ENCODE peak calls at places on chromosomes 5 and 9, in nine cellular contexts. T is ovary; E is mammary epithelial cell; J is stimulated activated CD8-positive, alpha-beta memory T cell treated with anti-CD3 and anti-CD28 coated beads, Interleukin-12 subunit alpha, Interleukin-12 subunit beta, amount 100 ng/mL, for 4 hours; R is neuronal stem cell; V is SIG-M5; M is T-helper 2 cell; Y is hypothalamus; W is ELR. Q is an unnamed sample.

GRCh38 chr9:123448247-123448646 is 92.2 kb downstream of the CRB2 start:
- DNase-seq in R (no peak), M (no peak), T (no peak), W (no peak), Y (no peak), J (no peak), V (no peak), E (no peak), Q (no peak)

GRCh38 chr9:125992557-125992956 is 245.4 kb downstream of the PBX3 start:
- DNase-seq in E (no peak), R (no peak), Y (no peak), M (no peak), T (no peak), W (no peak), J (no peak), V (no peak), Q (no peak)

GRCh38 chr5:119270955-119271757 is 84.7 kb upstream of the TNFAIP8 start:
- DNase-seq in Y (no peak), J (no peak), V (peak), R (no peak), E (no peak), M (no peak), W (no peak), T (no peak), Q (no peak)

GRCh38 chr5:110900829-110901228 is 162.0 kb downstream of the SLC25A46 start:
- DNase-seq in E (peak), V (no peak), Y (no peak), R (no peak), T (no peak), J (no peak), M (no peak), W (peak), Q (no peak)

GRCh38 chr5:149445739-149446369 is 66.8 kb upstream of the IL17B start:
- DNase-seq in M (no peak), J (no peak), R (no peak), E (peak), V (no peak), T (peak), W (peak), Y (no peak), Q (no peak)

GRCh38 chr9:2494571-2494970 is 127.0 kb upstream of the VLDLR start:
- DNase-seq in M (no peak), E (peak), T (no peak), V (no peak), Y (no peak), W (peak), R (no peak), J (no peak), Q (peak)

GRCh38 chr5:144328505-144328904 is 157.8 kb downstream of the KCTD16 start:
- DNase-seq in V (no peak), R (no peak), Y (no peak), M (no peak), W (no peak), E (no peak), T (no peak), J (no peak), Q (no peak)

GRCh38 chr5:8184455-8185063 is 315.6 kb downstream of the MTRR start:
- DNase-seq in R (peak), E (peak), M (no peak), T (no peak), V (no peak), Y (no peak), J (no peak), W (peak), Q (peak)

GRCh38 chr9:35395076-35395675 is 94.7 kb upstream of the RUSC2 start:
- DNase-seq in W (no peak), Y (no peak), T (no peak), E (no peak), V (no peak), J (no peak), R (no peak), M (no peak), Q (no peak)

GRCh38 chr5:75886706-75887105 is 169.5 kb upstream of the POC5 start:
- DNase-seq in R (no peak), M (no peak), Y (no peak), J (no peak), W (peak), V (no peak), E (peak), T (no peak), Q (no peak)

GRCh38 chr9:87657893-87658292 is 68.0 kb upstream of the CTSL start:
- DNase-seq in V (no peak), E (no peak), Y (no peak), J (no peak), R (no peak), T (no peak), W (no peak), M (no peak), Q (no peak)

GRCh38 chr5:115869256-115869655 is 27.5 kb downstream of the AP3S1 start:
- DNase-seq in W (no peak), E (no peak), V (no peak), R (no peak), J (no peak), Y (no peak), M (no peak), T (no peak), Q (no peak)

GRCh38 chr5:180215738-180216630 is 7.0 kb upstream of the RASGEF1C start:
- DNase-seq in J (no peak), Y (no peak), T (no peak), E (no peak), M (no peak), R (no peak), V (no peak), W (no peak), Q (no peak)

GRCh38 chr9:81002242-81002641 is 687.1 kb downstream of the TLE1 start:
- DNase-seq in E (peak), M (no peak), J (no peak), V (no peak), T (no peak), R (no peak), W (no peak), Y (no peak), Q (no peak)

GRCh38 chr5:172891716-172892421 is 57.8 kb downstream of the ERGIC1 start:
- DNase-seq in Y (no peak), J (no peak), R (no peak), V (no peak), M (no peak), E (no peak), W (no peak), T (peak), Q (no peak)

GRCh38 chr5:1020461-1020961 is 11.9 kb downstream of the NKD2 start:
- DNase-seq in W (no peak), T (no peak), V (no peak), E (no peak), R (no peak), M (no peak), Y (no peak), J (no peak), Q (no peak)

GRCh38 chr9:75993434-75993833 is 103.0 kb downstream of the PCSK5 start:
- DNase-seq in T (no peak), Y (no peak), V (no peak), J (no peak), E (peak), M (no peak), R (no peak), W (peak), Q (no peak)

GRCh38 chr5:143235423-143235822 is 168.1 kb downstream of the NR3C1 start:
- DNase-seq in T (no peak), R (no peak), M (no peak), J (no peak), E (peak), V (no peak), W (peak), Y (no peak), Q (no peak)

GRCh38 chr5:17808566-17808965 is 174.3 kb downstream of the TAF11L14 start:
- DNase-seq in E (no peak), W (no peak), R (no peak), V (no peak), T (no peak), Y (no peak), M (no peak), J (no peak), Q (no peak)

GRCh38 chr5:79585129-79585528 is 27.1 kb upstream of the TENT2 start:
- DNase-seq in V (no peak), J (no peak), M (no peak), E (no peak), R (no peak), T (no peak), Y (no peak), W (no peak), Q (no peak)

GRCh38 chr5:76544268-76544926 is 78.8 kb downstream of the F2RL2 start:
- DNase-seq in W (peak), M (peak), V (no peak), T (no peak), R (peak), E (peak), J (no peak), Y (no peak), Q (no peak)

GRCh38 chr9:97858393-97858713 is 5.3 kb downstream of the FOXE1 start:
- DNase-seq in T (no peak), R (no peak), J (no peak), Y (no peak), W (no peak), E (no peak), M (no peak), V (no peak), Q (no peak)

GRCh38 chr9:90801507-90802289 is at the start of gene SYK:
- DNase-seq in R (no peak), Y (no peak), W (no peak), T (no peak), V (peak), E (peak), J (no peak), M (no peak), Q (no peak)

GRCh38 chr9:136808075-136808780 is 480 bp downstream of the RABL6 start:
- DNase-seq in W (peak), J (peak), E (no peak), T (no peak), R (no peak), V (no peak), M (peak), Y (peak), Q (peak)

GRCh38 chr9:10127867-10128266 is 484.9 kb downstream of the PTPRD start:
- DNase-seq in R (no peak), Y (no peak), V (no peak), T (no peak), W (no peak), E (no peak), J (no peak), M (no peak), Q (no peak)

GRCh38 chr9:99876190-99876589 is 30.3 kb upstream of the STX17 start:
- DNase-seq in Y (no peak), T (no peak), V (no peak), R (no peak), M (no peak), W (no peak), E (no peak), J (no peak), Q (no peak)

GRCh38 chr9:16154570-16155078 is 601.8 kb downstream of the CCDC171 start:
- DNase-seq in E (no peak), V (no peak), Y (no peak), M (no peak), R (no peak), T (peak), W (no peak), J (no peak), Q (no peak)

GRCh38 chr5:60487885-60488425 is 212.0 kb downstream of the DEPDC1B start:
- DNase-seq in J (no peak), T (no peak), V (no peak), M (no peak), E (no peak), R (no peak), Y (no peak), W (peak), Q (peak)

GRCh38 chr5:150081541-150082283 is 4.6 kb downstream of the CSF1R start:
- DNase-seq in Y (peak), M (no peak), E (no peak), W (no peak), V (peak), T (peak), R (no peak), J (no peak), Q (no peak)

GRCh38 chr9:129703667-129704355 is 38.4 kb downstream of the PRRX2 start:
- DNase-seq in T (peak), V (no peak), J (no peak), E (no peak), R (no peak), W (no peak), M (no peak), Y (no peak), Q (no peak)

GRCh38 chr9:34989946-34990635 is 546 bp downstream of the DNAJB5 start:
- DNase-seq in J (peak), W (peak), E (no peak), R (peak), Y (peak), M (no peak), V (no peak), T (no peak), Q (peak)

GRCh38 chr9:81028504-81028903 is 660.8 kb downstream of the TLE1 start:
- DNase-seq in J (no peak), R (no peak), E (peak), T (no peak), V (no peak), M (no peak), W (peak), Y (no peak), Q (no peak)

GRCh38 chr5:26227245-26227644 is 811.1 kb downstream of the CDH9 start:
- DNase-seq in V (no peak), R (no peak), W (no peak), Y (no peak), E (no peak), M (no peak), J (no peak), T (no peak), Q (no peak)

GRCh38 chr9:7439355-7439978 is 360.1 kb downstream of the DMAC1 start:
- DNase-seq in V (no peak), E (peak), M (no peak), J (no peak), R (no peak), Y (no peak), T (no peak), W (no peak), Q (peak)